ENCODE peak calls at places on chromosome 17, in six cellular contexts. One of them, this sample, is unnamed.

GRCh38 chr17:58284613-58285421 is 4.1 kb upstream of the MPO start:
- DNase-seq in kidney glomerular epithelial cell: no peak
- DNase-seq in Calu3: no peak
- DNase-seq in HT-29: no peak
- DNase-seq in glutamatergic neuron: no peak
- DNase-seq in fibroblast of the aortic adventitia: no peak
- DNase-seq in this sample: no peak

GRCh38 chr17:77140166-77140877 is 447 bp upstream of the SEC14L1 start:
- DNase-seq in kidney glomerular epithelial cell: peak; percentile 96
- DNase-seq in Calu3: peak; percentile 99
- DNase-seq in HT-29: peak; percentile 96
- DNase-seq in glutamatergic neuron: peak; percentile 100
- DNase-seq in fibroblast of the aortic adventitia: peak; percentile 96
- DNase-seq in this sample: peak; percentile 100

GRCh38 chr17:51372345-51373004 is 112.1 kb downstream of the UTP18 start:
- DNase-seq in kidney glomerular epithelial cell: no peak
- DNase-seq in Calu3: peak; percentile 69
- DNase-seq in HT-29: peak; percentile 46
- DNase-seq in glutamatergic neuron: no peak
- DNase-seq in fibroblast of the aortic adventitia: peak; percentile 65
- DNase-seq in this sample: peak; percentile 86

GRCh38 chr17:75263051-75263450 is 1.4 kb downstream of the MRPS7 start:
- DNase-seq in kidney glomerular epithelial cell: no peak
- DNase-seq in Calu3: no peak
- DNase-seq in HT-29: no peak
- DNase-seq in glutamatergic neuron: no peak
- DNase-seq in fibroblast of the aortic adventitia: no peak
- DNase-seq in this sample: no peak

GRCh38 chr17:7755095-7755890 is 37.7 kb downstream of the DNAH2 start:
- DNase-seq in kidney glomerular epithelial cell: no peak
- DNase-seq in Calu3: no peak
- DNase-seq in HT-29: no peak
- DNase-seq in glutamatergic neuron: no peak
- DNase-seq in fibroblast of the aortic adventitia: no peak
- DNase-seq in this sample: no peak

GRCh38 chr17:57090560-57091185 is 5.6 kb downstream of the AKAP1 start:
- DNase-seq in kidney glomerular epithelial cell: no peak
- DNase-seq in Calu3: no peak
- DNase-seq in HT-29: no peak
- DNase-seq in glutamatergic neuron: no peak
- DNase-seq in fibroblast of the aortic adventitia: peak; percentile 38
- DNase-seq in this sample: no peak

GRCh38 chr17:64448665-64449512 is at the start of gene MILR1:
- DNase-seq in kidney glomerular epithelial cell: peak; percentile 20
- DNase-seq in Calu3: peak; percentile 14
- DNase-seq in HT-29: peak; percentile 81
- DNase-seq in glutamatergic neuron: no peak
- DNase-seq in fibroblast of the aortic adventitia: peak; percentile 91
- DNase-seq in this sample: no peak

GRCh38 chr17:58491510-58492045 is 3.4 kb upstream of the HSF5 start:
- DNase-seq in kidney glomerular epithelial cell: no peak
- DNase-seq in Calu3: no peak
- DNase-seq in HT-29: no peak
- DNase-seq in glutamatergic neuron: no peak
- DNase-seq in fibroblast of the aortic adventitia: no peak
- DNase-seq in this sample: no peak

GRCh38 chr17:72691601-72692000 is 400.9 kb downstream of the SLC39A11 start:
- DNase-seq in kidney glomerular epithelial cell: no peak
- DNase-seq in Calu3: no peak
- DNase-seq in HT-29: no peak
- DNase-seq in glutamatergic neuron: no peak
- DNase-seq in fibroblast of the aortic adventitia: peak; percentile 77
- DNase-seq in this sample: no peak

GRCh38 chr17:11006530-11006929 is 168.6 kb upstream of the PIRT start:
- DNase-seq in kidney glomerular epithelial cell: no peak
- DNase-seq in Calu3: no peak
- DNase-seq in HT-29: no peak
- DNase-seq in glutamatergic neuron: no peak
- DNase-seq in fibroblast of the aortic adventitia: no peak
- DNase-seq in this sample: no peak

GRCh38 chr17:76515291-76515949 is 14.2 kb upstream of the RHBDF2 start:
- DNase-seq in kidney glomerular epithelial cell: peak; percentile 82
- DNase-seq in Calu3: no peak
- DNase-seq in HT-29: no peak
- DNase-seq in glutamatergic neuron: no peak
- DNase-seq in fibroblast of the aortic adventitia: peak; percentile 99
- DNase-seq in this sample: peak; percentile 53

GRCh38 chr17:59366773-59367656 is 35.6 kb downstream of the YPEL2 start:
- DNase-seq in kidney glomerular epithelial cell: peak; percentile 79
- DNase-seq in Calu3: peak; percentile 45
- DNase-seq in HT-29: peak; percentile 72
- DNase-seq in glutamatergic neuron: no peak
- DNase-seq in fibroblast of the aortic adventitia: peak; percentile 79
- DNase-seq in this sample: no peak

GRCh38 chr17:2392252-2393183 is 8.3 kb downstream of the MNT start:
- DNase-seq in kidney glomerular epithelial cell: peak; percentile 77
- DNase-seq in Calu3: peak; percentile 95
- DNase-seq in HT-29: peak; percentile 84
- DNase-seq in glutamatergic neuron: peak; percentile 97
- DNase-seq in fibroblast of the aortic adventitia: peak; percentile 91
- DNase-seq in this sample: peak; percentile 92

GRCh38 chr17:44983563-44983962 is 15.5 kb upstream of the C1QL1 start:
- DNase-seq in kidney glomerular epithelial cell: no peak
- DNase-seq in Calu3: no peak
- DNase-seq in HT-29: no peak
- DNase-seq in glutamatergic neuron: no peak
- DNase-seq in fibroblast of the aortic adventitia: no peak
- DNase-seq in this sample: no peak

GRCh38 chr17:19017401-19017800 is 12.8 kb upstream of the FAM83G start:
- DNase-seq in kidney glomerular epithelial cell: no peak
- DNase-seq in Calu3: no peak
- DNase-seq in HT-29: no peak
- DNase-seq in glutamatergic neuron: peak; percentile 16
- DNase-seq in fibroblast of the aortic adventitia: no peak
- DNase-seq in this sample: no peak

GRCh38 chr17:64771980-64772844 is 110.1 kb upstream of the SMURF2 start:
- DNase-seq in kidney glomerular epithelial cell: no peak
- DNase-seq in Calu3: no peak
- DNase-seq in HT-29: no peak
- DNase-seq in glutamatergic neuron: no peak
- DNase-seq in fibroblast of the aortic adventitia: no peak
- DNase-seq in this sample: no peak

GRCh38 chr17:60832206-60832605 is 154.6 kb downstream of the BCAS3 start:
- DNase-seq in kidney glomerular epithelial cell: no peak
- DNase-seq in Calu3: no peak
- DNase-seq in HT-29: no peak
- DNase-seq in glutamatergic neuron: no peak
- DNase-seq in fibroblast of the aortic adventitia: peak; percentile 22
- DNase-seq in this sample: no peak

GRCh38 chr17:77690271-77691161 is 268.0 kb upstream of the TNRC6C start:
- DNase-seq in kidney glomerular epithelial cell: no peak
- DNase-seq in Calu3: no peak
- DNase-seq in HT-29: no peak
- DNase-seq in glutamatergic neuron: no peak
- DNase-seq in fibroblast of the aortic adventitia: no peak
- DNase-seq in this sample: no peak

GRCh38 chr17:47338026-47338425 is 14.3 kb downstream of the EFCAB13 start:
- DNase-seq in kidney glomerular epithelial cell: no peak
- DNase-seq in Calu3: no peak
- DNase-seq in HT-29: no peak
- DNase-seq in glutamatergic neuron: no peak
- DNase-seq in fibroblast of the aortic adventitia: no peak
- DNase-seq in this sample: no peak

GRCh38 chr17:72399608-72400487 is 279.0 kb downstream of the SOX9 start:
- DNase-seq in kidney glomerular epithelial cell: no peak
- DNase-seq in Calu3: no peak
- DNase-seq in HT-29: no peak
- DNase-seq in glutamatergic neuron: no peak
- DNase-seq in fibroblast of the aortic adventitia: no peak
- DNase-seq in this sample: no peak

GRCh38 chr17:81345211-81346089 is 49.8 kb upstream of the BAHCC1 start:
- DNase-seq in kidney glomerular epithelial cell: peak; percentile 47
- DNase-seq in Calu3: peak; percentile 95
- DNase-seq in HT-29: peak; percentile 89
- DNase-seq in glutamatergic neuron: peak; percentile 78
- DNase-seq in fibroblast of the aortic adventitia: peak; percentile 88
- DNase-seq in this sample: peak; percentile 59

GRCh38 chr17:600576-601301 is 113.9 kb downstream of the VPS53 start:
- DNase-seq in kidney glomerular epithelial cell: no peak
- DNase-seq in Calu3: no peak
- DNase-seq in HT-29: no peak
- DNase-seq in glutamatergic neuron: no peak
- DNase-seq in fibroblast of the aortic adventitia: peak; percentile 86
- DNase-seq in this sample: no peak

GRCh38 chr17:49443862-49444261 is 29.2 kb upstream of the PHB1 start:
- DNase-seq in kidney glomerular epithelial cell: no peak
- DNase-seq in Calu3: no peak
- DNase-seq in HT-29: no peak
- DNase-seq in glutamatergic neuron: no peak
- DNase-seq in fibroblast of the aortic adventitia: peak; percentile 27
- DNase-seq in this sample: no peak

GRCh38 chr17:80455328-80455710 is 21.1 kb downstream of the NPTX1 start:
- DNase-seq in kidney glomerular epithelial cell: no peak
- DNase-seq in Calu3: peak; percentile 56
- DNase-seq in HT-29: no peak
- DNase-seq in glutamatergic neuron: peak; percentile 76
- DNase-seq in fibroblast of the aortic adventitia: no peak
- DNase-seq in this sample: no peak

GRCh38 chr17:78278139-78278741 is 46.8 kb downstream of the TMEM235 start:
- DNase-seq in kidney glomerular epithelial cell: no peak
- DNase-seq in Calu3: no peak
- DNase-seq in HT-29: no peak
- DNase-seq in glutamatergic neuron: no peak
- DNase-seq in fibroblast of the aortic adventitia: no peak
- DNase-seq in this sample: no peak

GRCh38 chr17:34299918-34300600 is 14.5 kb downstream of the CCL11 start:
- DNase-seq in kidney glomerular epithelial cell: peak; percentile 36
- DNase-seq in Calu3: no peak
- DNase-seq in HT-29: no peak
- DNase-seq in glutamatergic neuron: no peak
- DNase-seq in fibroblast of the aortic adventitia: peak; percentile 78
- DNase-seq in this sample: no peak

GRCh38 chr17:909642-910323 is 69.8 kb downstream of the NXN start:
- DNase-seq in kidney glomerular epithelial cell: no peak
- DNase-seq in Calu3: no peak
- DNase-seq in HT-29: no peak
- DNase-seq in glutamatergic neuron: no peak
- DNase-seq in fibroblast of the aortic adventitia: no peak
- DNase-seq in this sample: no peak

GRCh38 chr17:2369551-2370210 is 31.2 kb downstream of the MNT start:
- DNase-seq in kidney glomerular epithelial cell: no peak
- DNase-seq in Calu3: no peak
- DNase-seq in HT-29: no peak
- DNase-seq in glutamatergic neuron: peak; percentile 67
- DNase-seq in fibroblast of the aortic adventitia: peak; percentile 35
- DNase-seq in this sample: no peak

This sample was measured in dorsolateral prefrontal cortex.